ENCODE peak calls at places on chromosomes 2 and 18, in four cellular contexts. Z, L, B and X are unnamed samples.

GRCh38 chr2:45913539-45913938 is 262.1 kb downstream of the PRKCE start:
- DNase-seq in L (no peak), B (no peak), Z (no peak), X (no peak)

GRCh38 chr18:39591647-39592046 is 2026.0 kb upstream of the CELF4 start:
- DNase-seq in Z (no peak), B (no peak), L (no peak), X (no peak)

GRCh38 chr2:27737676-27738348 is 33.7 kb upstream of the MRPL33 start:
- DNase-seq in Z (peak), L (peak), B (no peak), X (peak)

GRCh38 chr2:126496493-126496892 is 159.5 kb upstream of the GYPC start:
- DNase-seq in L (no peak), B (no peak), Z (no peak), X (no peak)

GRCh38 chr2:16763493-16763899 is 97.9 kb upstream of the CYRIA start:
- DNase-seq in L (no peak), Z (no peak), B (no peak), X (peak)

GRCh38 chr2:97718051-97718882 is 4.9 kb downstream of the ZAP70 start:
- DNase-seq in L (no peak), B (no peak), Z (no peak), X (no peak)

GRCh38 chr2:65313126-65313953 is 85.7 kb downstream of the ACTR2 start:
- DNase-seq in B (no peak), Z (no peak), L (no peak), X (peak)

GRCh38 chr2:160301420-160301819 is 101.3 kb upstream of the ITGB6 start:
- DNase-seq in Z (no peak), L (peak), B (no peak), X (no peak)

GRCh38 chr2:95158891-95159619 is 593 bp downstream of the ZNF514 start:
- DNase-seq in Z (peak), B (peak), L (peak), X (peak)

GRCh38 chr2:200662727-200663126 is 76.9 kb downstream of the AOX1 start:
- DNase-seq in Z (peak), L (peak), B (no peak), X (peak)

GRCh38 chr18:55314031-55314430 is 274.0 kb downstream of the TCF4 start:
- DNase-seq in Z (no peak), B (no peak), L (no peak), X (no peak)

GRCh38 chr18:9792565-9793226 is 84.6 kb downstream of the RAB31 start:
- DNase-seq in B (no peak), Z (no peak), L (no peak), X (no peak)

GRCh38 chr2:202005272-202005887 is 28.3 kb upstream of the FZD7 start:
- DNase-seq in L (no peak), Z (no peak), B (no peak), X (no peak)

GRCh38 chr2:20577495-20578235 is 73.2 kb downstream of the HS1BP3 start:
- DNase-seq in L (peak), Z (no peak), B (peak), X (no peak)

GRCh38 chr2:109355192-109355843 is 226.3 kb downstream of the SH3RF3 start:
- DNase-seq in Z (no peak), B (no peak), L (no peak), X (no peak)

GRCh38 chr2:136025057-136025973 is 39.9 kb upstream of the DARS1 start:
- DNase-seq in B (peak), L (peak), Z (peak), X (peak)

GRCh38 chr2:185255566-185255965 is 483.0 kb upstream of the FSIP2 start:
- DNase-seq in Z (no peak), B (no peak), L (no peak), X (no peak)

GRCh38 chr18:58870130-58870529 is 5.5 kb downstream of the ZNF532 start:
- DNase-seq in B (no peak), Z (peak), L (peak), X (peak)

GRCh38 chr2:168490916-168491605 is 35.0 kb downstream of the CERS6 start:
- DNase-seq in L (no peak), Z (no peak), B (no peak), X (no peak)

GRCh38 chr2:127658146-127658545 is 12.2 kb downstream of the GPR17 start:
- DNase-seq in B (peak), L (no peak), Z (no peak), X (no peak)

GRCh38 chr2:160209457-160209856 is 9.4 kb upstream of the ITGB6 start:
- DNase-seq in Z (peak), L (peak), B (no peak), X (peak)

GRCh38 chr2:53600835-53601234 is 166.8 kb upstream of the CHAC2 start:
- DNase-seq in Z (no peak), B (no peak), L (no peak), X (no peak)

GRCh38 chr18:69215151-69215550 is 185.5 kb upstream of the DOK6 start:
- DNase-seq in L (no peak), B (no peak), Z (no peak), X (no peak)

GRCh38 chr2:43100883-43101662 is 125.3 kb downstream of the ZFP36L2 start:
- DNase-seq in B (no peak), L (peak), Z (peak), X (no peak)

GRCh38 chr2:171210216-171210863 is 49.6 kb upstream of the TLK1 start:
- DNase-seq in L (no peak), B (no peak), Z (no peak), X (no peak)

GRCh38 chr2:171208648-171209047 is 48.0 kb upstream of the TLK1 start:
- DNase-seq in L (no peak), Z (no peak), B (no peak), X (no peak)

GRCh38 chr2:171214093-171214492 is 53.4 kb upstream of the TLK1 start:
- DNase-seq in B (no peak), Z (no peak), L (no peak), X (no peak)

GRCh38 chr2:171206422-171207115 is 45.9 kb upstream of the TLK1 start:
- DNase-seq in B (no peak), L (no peak), Z (no peak), X (no peak)

GRCh38 chr2:171210864-171211431 is 50.3 kb upstream of the TLK1 start:
- DNase-seq in Z (no peak), L (peak), B (no peak), X (no peak)
- H3K4me3 ChIP-seq in Z (no peak), L (no peak), B (no peak), X (no peak)

DNA sequence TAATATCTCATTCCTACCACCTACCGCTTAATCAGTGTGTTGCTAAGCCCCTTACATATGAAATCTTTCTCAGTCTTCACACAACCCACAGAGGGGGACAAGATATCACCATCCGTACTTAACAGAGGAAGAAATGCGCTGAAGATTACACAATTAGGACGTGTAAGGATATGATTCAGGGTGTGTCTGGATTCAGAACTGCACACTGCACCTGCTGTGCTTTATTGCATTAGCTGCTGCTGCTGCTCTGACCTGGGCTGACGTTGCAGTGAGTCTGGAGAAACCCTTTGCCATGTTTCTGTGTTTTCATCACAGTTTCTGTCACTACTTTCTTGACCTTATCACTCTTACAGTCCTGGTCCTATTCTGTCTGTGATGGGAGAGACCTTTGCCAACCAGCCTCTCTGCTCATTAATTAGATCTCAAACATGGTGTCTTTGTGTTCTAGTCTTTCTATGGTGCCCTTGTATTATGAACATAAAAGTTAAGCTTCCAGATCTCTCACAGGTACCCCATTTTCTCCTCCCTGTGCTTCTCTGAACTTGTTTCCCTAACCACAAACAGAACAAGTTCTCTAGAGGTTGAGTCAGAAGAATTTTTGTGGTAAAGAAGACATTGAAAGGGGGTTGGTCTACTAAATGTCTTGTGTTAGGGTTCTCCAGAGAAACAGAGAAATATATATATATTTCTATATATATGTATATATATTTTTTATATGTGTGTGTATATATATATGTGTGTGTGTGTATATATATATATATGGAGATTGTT is 92.9 kb upstream of the CYP1B1 start:
- DNase-seq in Z (no peak), L (peak), B (no peak), X (no peak)
- TF ChIP-seq CTCF in Z (no peak), L (no peak), B (no peak), X (no peak)

GRCh38 chr2:172438064-172438421 is 10.7 kb downstream of the ITGA6 start:
- DNase-seq in Z (no peak), L (peak), B (no peak), X (no peak)
- H3K4me3 ChIP-seq in Z (no peak), L (no peak), B (peak), X (no peak)

GRCh38 chr2:188293601-188294482 is 2.2 kb downstream of the GULP1 start:
- DNase-seq in Z (peak), L (peak), B (peak), X (peak)

GRCh38 chr2:188294547-188294946 is 2.9 kb downstream of the GULP1 start:
- DNase-seq in Z (no peak), B (no peak), L (peak), X (no peak)

GRCh38 chr2:188291142-188291616 is 495 bp upstream of the GULP1 start:
- DNase-seq in L (peak), Z (peak), B (peak), X (peak)

GRCh38 chr2:188292446-188293239 is 969 bp downstream of the GULP1 start:
- DNase-seq in L (peak), B (peak), Z (peak), X (peak)

DNA sequence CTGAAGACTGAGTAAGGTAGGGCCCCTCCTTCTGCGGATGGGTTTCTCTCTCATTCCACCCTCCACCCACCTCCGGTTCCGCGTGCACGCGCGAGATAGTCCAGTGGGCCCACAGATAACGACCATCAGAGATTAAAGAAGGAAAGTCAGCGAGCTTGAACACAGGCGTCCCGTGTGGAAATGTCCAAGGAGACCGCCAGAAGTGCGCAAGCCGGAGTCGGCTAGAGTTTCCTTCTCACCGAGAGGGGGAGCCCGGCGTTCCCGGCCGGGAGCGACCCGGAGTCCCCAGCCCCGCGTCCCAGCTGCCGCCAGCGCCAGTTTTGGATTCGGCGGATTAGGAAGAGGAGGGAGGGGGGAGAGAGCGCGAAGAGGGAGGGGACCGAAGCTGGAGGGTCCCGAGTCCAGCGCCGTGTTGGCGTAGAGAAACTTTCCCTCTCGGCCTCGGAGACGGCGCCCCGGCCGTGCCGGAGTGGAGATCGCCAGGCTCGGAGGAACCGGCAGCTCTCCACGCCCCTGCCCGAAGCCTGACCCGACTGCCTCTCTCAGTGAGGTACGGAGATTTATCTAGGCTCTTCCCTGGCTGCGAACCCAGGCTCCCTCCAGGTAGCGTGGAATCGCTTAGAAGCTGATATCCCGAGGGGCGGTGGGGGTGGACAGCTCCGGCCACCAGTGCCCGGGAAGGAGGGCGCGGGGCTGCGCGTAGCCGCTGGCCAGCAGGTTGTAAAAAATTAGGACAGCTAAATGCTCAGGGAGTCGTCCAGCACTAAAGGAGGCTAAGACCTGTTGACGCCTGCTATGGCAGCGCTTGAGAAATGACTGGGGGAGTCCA is at the start of gene GULP1:
- DNase-seq in L (peak), B (peak), Z (peak), X (peak)
- TF ChIP-seq CTCF in L (peak), B (peak), Z (peak), X (peak)

DNA sequence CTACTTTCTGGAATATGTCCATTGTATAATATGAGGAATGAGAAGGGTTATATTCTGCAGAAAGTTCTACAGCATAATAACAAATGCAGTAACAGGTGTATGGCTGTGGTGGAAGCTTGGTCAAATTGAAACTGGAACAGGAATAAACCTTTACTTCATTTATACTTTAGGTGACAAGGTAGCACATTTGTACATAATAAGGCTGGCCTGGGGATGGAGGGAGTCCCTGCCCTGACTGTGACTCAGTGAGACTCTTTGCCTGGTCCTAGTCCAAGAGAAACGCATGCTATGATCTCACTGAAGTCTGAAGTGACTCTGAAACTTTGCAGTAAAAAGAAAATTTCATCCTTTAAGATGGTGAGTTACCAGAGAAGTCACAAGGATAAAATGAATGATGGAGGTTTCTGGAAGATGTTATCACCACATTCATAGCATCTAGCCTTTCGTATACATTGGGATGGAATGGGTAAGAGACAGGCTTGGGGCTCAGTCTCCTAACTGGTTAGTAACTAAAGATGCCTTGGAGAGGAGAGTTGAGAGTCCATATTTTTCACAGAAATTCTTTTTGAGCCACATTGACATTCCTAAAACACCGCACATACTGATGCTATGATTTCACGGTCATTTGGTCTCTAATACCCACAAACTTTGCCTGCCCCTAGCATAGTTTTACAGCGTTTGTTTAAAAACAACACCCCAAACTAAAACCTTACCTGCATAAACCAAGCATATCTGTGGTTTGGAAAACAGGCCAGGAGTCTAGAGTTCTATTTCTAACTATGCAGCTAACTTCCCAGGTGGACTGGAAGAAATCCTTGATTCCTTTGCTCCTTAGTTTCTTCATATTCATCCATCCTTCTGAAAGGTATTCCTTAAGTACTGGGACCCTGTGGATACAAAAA is 42.4 kb upstream of the NABP1 start:
- DNase-seq in B (no peak), Z (peak), L (peak), X (peak)
- H3K4me3 ChIP-seq in B (no peak), Z (no peak), L (no peak), X (no peak)

DNA sequence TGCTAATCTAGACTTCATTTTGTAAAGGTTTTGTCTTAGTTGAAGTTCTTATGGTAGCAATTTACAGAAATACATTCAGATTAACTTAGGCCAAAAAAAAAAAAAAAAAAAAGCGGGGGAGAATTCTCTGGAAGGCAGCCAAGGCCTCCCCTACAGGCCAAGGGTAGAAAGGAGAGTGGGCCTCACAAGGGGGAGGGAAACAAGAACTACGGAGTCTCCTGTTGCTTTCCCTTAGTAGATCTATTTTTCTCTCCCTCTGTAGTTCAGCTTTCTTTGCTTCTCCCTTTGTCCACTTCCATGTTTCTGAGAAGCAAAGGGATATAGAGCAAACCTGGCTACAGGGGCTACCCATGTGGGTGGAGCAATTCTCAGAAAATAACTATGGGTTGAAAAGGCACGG is 2.4 kb upstream of the STK11IP start:
- DNase-seq in L (peak), Z (peak), B (no peak), X (peak)
- TF ChIP-seq CTCF in L (no peak), Z (no peak), B (no peak), X (peak)